ENCODE peak calls at places on chromosome 18, in seven cellular contexts. T is Caco-2, M is IMR-90, Q is fibroblast of lung, P is tibial artery, R is fibroblast of mammary gland, I is GM20000. J is an unnamed sample.

GRCh38 chr18:56043691-56044090 is 455.7 kb upstream of the TCF4 start:
- DNase-seq in T (no peak), M (no peak), Q (peak), P (no peak), R (no peak), I (no peak), J (no peak)

GRCh38 chr18:24054130-24054529 is 39.6 kb downstream of the TTC39C start:
- DNase-seq in T (no peak), M (peak), Q (peak), P (no peak), R (peak), I (no peak), J (no peak)

GRCh38 chr18:13547347-13547746 is 179.0 kb downstream of the FAM210A start:
- DNase-seq in T (no peak), M (no peak), Q (no peak), P (no peak), R (no peak), I (no peak), J (no peak)

GRCh38 chr18:21115519-21116411 is 4.2 kb upstream of the ROCK1 start:
- DNase-seq in T (no peak), M (peak), Q (peak), P (no peak), R (peak), I (no peak), J (peak)

GRCh38 chr18:37847544-37847943 is 281.9 kb upstream of the CELF4 start:
- DNase-seq in T (no peak), M (no peak), Q (no peak), P (no peak), R (no peak), I (no peak), J (no peak)

GRCh38 chr18:60599267-60599666 is 226.7 kb upstream of the MC4R start:
- DNase-seq in T (no peak), M (no peak), Q (no peak), P (no peak), R (no peak), I (peak), J (no peak)

GRCh38 chr18:6484659-6485058 is 69.9 kb upstream of the L3MBTL4 start:
- DNase-seq in T (no peak), M (no peak), Q (no peak), P (no peak), R (no peak), I (no peak), J (no peak)

GRCh38 chr18:24278591-24278990 is 119.0 kb downstream of the OSBPL1A start:
- DNase-seq in T (no peak), M (no peak), Q (no peak), P (no peak), R (no peak), I (no peak), J (no peak)

GRCh38 chr18:10111944-10112343 is 198.1 kb downstream of the VAPA start:
- DNase-seq in T (no peak), M (no peak), Q (no peak), P (no peak), R (no peak), I (no peak), J (no peak)

GRCh38 chr18:23838801-23839366 is 149.6 kb downstream of the LAMA3 start:
- DNase-seq in T (no peak), M (peak), Q (peak), P (no peak), R (peak), I (no peak), J (peak)

GRCh38 chr18:25284861-25285574 is 66.9 kb downstream of the ZNF521 start:
- DNase-seq in T (no peak), M (peak), Q (peak), P (no peak), R (peak), I (no peak), J (no peak)

GRCh38 chr18:53918091-53918490 is 306.4 kb downstream of the MBD2 start:
- DNase-seq in T (no peak), M (no peak), Q (no peak), P (no peak), R (no peak), I (no peak), J (no peak)

GRCh38 chr18:56492136-56492535 is 146.3 kb downstream of the TXNL1 start:
- DNase-seq in T (no peak), M (no peak), Q (no peak), P (no peak), R (no peak), I (no peak), J (no peak)

GRCh38 chr18:28357785-28358401 is 181.0 kb upstream of the CDH2 start:
- DNase-seq in T (peak), M (no peak), Q (no peak), P (no peak), R (no peak), I (no peak), J (no peak)

GRCh38 chr18:44185981-44186380 is 494.7 kb upstream of the SETBP1 start:
- DNase-seq in T (no peak), M (no peak), Q (peak), P (no peak), R (no peak), I (no peak), J (no peak)

GRCh38 chr18:13543144-13543543 is 183.2 kb downstream of the FAM210A start:
- DNase-seq in T (no peak), M (no peak), Q (no peak), P (no peak), R (no peak), I (no peak), J (no peak)

DNA sequence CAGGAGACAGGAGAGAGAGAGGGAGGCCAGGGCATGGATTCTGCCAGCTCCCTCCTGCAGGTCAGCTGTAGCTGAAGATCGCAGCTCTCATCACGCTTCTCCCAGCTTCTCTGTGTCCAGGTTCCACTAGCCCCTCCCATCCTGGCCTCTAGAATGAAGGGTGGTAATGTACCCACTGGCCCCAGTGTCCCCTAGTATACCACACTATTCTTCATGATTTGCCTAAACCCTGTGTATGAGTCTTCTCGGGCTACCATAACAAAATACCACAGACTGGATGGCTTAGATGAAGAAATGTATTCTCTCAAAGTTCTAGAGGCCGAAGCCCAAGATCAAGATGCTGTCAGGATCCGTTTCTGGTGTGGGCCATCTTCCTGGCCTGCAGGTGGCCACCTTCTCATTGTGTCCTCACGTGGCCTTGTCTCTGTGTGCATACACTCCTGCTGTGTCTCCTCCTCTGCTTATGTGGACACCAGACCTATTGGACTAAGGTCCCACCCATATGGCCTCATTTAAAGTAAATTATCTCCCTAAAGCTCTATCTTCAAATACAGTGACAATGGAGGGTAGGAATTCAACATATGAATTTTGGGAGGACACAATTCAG is 77.3 kb downstream of the TNFRSF11A start:
- DNase-seq in T (no peak), M (no peak), Q (no peak), P (no peak), R (no peak), I (no peak), J (no peak)
- TF ChIP-seq CTCF in T (no peak), M (no peak), Q (no peak), P (no peak), R (no peak), I (no peak), J (no peak)

GRCh38 chr18:34821669-34822210 is 111.6 kb downstream of the DTNA start:
- DNase-seq in T (no peak), M (peak), Q (no peak), P (no peak), R (no peak), I (no peak), J (peak)
- TF ChIP-seq CTCF in T (no peak), M (no peak), Q (peak), P (no peak), R (no peak), I (no peak), J (no peak)

GRCh38 chr18:46393230-46393629 is 263.8 kb downstream of the LOXHD1 start:
- DNase-seq in T (peak), M (no peak), Q (no peak), P (no peak), R (no peak), I (no peak), J (no peak)
- TF ChIP-seq CTCF in T (peak), M (no peak), Q (no peak), P (no peak), R (no peak), I (no peak), J (peak)

GRCh38 chr18:51537487-51537886 is 340.0 kb upstream of the MEX3C start:
- DNase-seq in T (peak), M (no peak), Q (peak), P (no peak), R (no peak), I (no peak), J (no peak)
- TF ChIP-seq CTCF in T (peak), M (no peak), Q (no peak), P (no peak), R (no peak), I (no peak), J (no peak)

GRCh38 chr18:9101730-9102390 is 639 bp upstream of the NDUFV2 start:
- DNase-seq in T (no peak), M (peak), Q (peak), P (no peak), R (peak), I (peak), J (peak)

GRCh38 chr18:9104244-9104901 is 1.9 kb downstream of the NDUFV2 start:
- DNase-seq in T (no peak), M (no peak), Q (no peak), P (no peak), R (no peak), I (no peak), J (no peak)

GRCh38 chr18:9102391-9103216 is at the start of gene NDUFV2:
- DNase-seq in T (peak), M (peak), Q (peak), P (peak), R (peak), I (peak), J (peak)

GRCh38 chr18:9105420-9105819 is 2.9 kb downstream of the NDUFV2 start:
- DNase-seq in T (no peak), M (no peak), Q (no peak), P (no peak), R (no peak), I (no peak), J (no peak)

GRCh38 chr18:9103488-9103887 is 989 bp downstream of the NDUFV2 start:
- DNase-seq in T (no peak), M (peak), Q (no peak), P (no peak), R (peak), I (no peak), J (peak)
- TF ChIP-seq CTCF in T (no peak), M (peak), Q (peak), P (no peak), R (peak), I (no peak), J (no peak)

GRCh38 chr18:68738572-68738971 is 23.7 kb upstream of the TMX3 start:
- DNase-seq in T (no peak), M (no peak), Q (no peak), P (no peak), R (peak), I (no peak), J (no peak)

GRCh38 chr18:68735498-68736343 is 20.8 kb upstream of the TMX3 start:
- DNase-seq in T (peak), M (peak), Q (peak), P (no peak), R (peak), I (peak), J (peak)

GRCh38 chr18:68728301-68728700 is 13.4 kb upstream of the TMX3 start:
- DNase-seq in T (no peak), M (no peak), Q (no peak), P (no peak), R (no peak), I (no peak), J (no peak)

GRCh38 chr18:68734311-68734710 is 19.4 kb upstream of the TMX3 start:
- DNase-seq in T (no peak), M (peak), Q (peak), P (no peak), R (peak), I (no peak), J (peak)

GRCh38 chr18:68733693-68734092 is 18.8 kb upstream of the TMX3 start:
- DNase-seq in T (no peak), M (peak), Q (no peak), P (no peak), R (peak), I (no peak), J (no peak)
- TF ChIP-seq CTCF in T (no peak), M (no peak), Q (no peak), P (no peak), R (no peak), I (no peak), J (peak)

GRCh38 chr18:74652392-74652988 is 54.8 kb downstream of the ZNF407 start:
- DNase-seq in T (no peak), M (peak), Q (peak), P (no peak), R (peak), I (peak), J (peak)

DNA sequence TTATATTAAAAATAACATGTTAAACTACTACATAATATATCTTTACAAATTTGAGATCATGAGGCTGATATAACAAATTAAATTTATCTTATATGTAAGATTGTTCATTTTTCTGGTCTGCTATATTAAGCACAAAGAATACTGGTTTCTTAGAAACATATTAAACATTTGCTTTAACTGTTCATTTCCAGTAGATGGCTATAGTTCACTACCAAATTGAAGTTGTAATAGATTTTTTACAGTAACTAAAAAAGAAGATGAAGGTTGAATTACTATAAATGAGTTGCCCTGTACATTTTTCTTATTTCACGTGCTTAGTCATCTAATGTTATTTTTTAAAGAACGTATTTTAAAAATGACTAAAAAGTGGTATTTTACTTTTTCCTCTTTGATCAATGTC is 57.0 kb downstream of the ZNF407 start:
- DNase-seq in T (no peak), M (peak), Q (peak), P (no peak), R (peak), I (no peak), J (peak)
- TF ChIP-seq CTCF in T (no peak), M (peak), Q (no peak), P (no peak), R (peak), I (no peak), J (peak)